ENCODE peak calls at places on chromosomes 2 and 18, in six cellular contexts. One of them, this sample, is unnamed.

GRCh38 chr18:3060667-3061580 is 48.0 kb upstream of the LPIN2 start:
- DNase-seq in endothelial cell: no peak
- DNase-seq in body of pancreas: no peak
- DNase-seq in tibial nerve: no peak
- DNase-seq in hepatic stellate cell: no peak
- DNase-seq in GM13977: peak; percentile 45
- DNase-seq in this sample: no peak

GRCh38 chr18:58287626-58288289 is 243.7 kb downstream of the NEDD4L start:
- DNase-seq in body of pancreas: peak; percentile 46
- DNase-seq in endothelial cell: no peak
- DNase-seq in hepatic stellate cell: no peak
- DNase-seq in tibial nerve: no peak
- DNase-seq in GM13977: no peak
- DNase-seq in this sample: no peak

GRCh38 chr2:106267997-106268396 is 73.9 kb upstream of the UXS1 start:
- DNase-seq in hepatic stellate cell: no peak
- DNase-seq in GM13977: no peak
- DNase-seq in endothelial cell: no peak
- DNase-seq in body of pancreas: no peak
- DNase-seq in tibial nerve: no peak
- DNase-seq in this sample: no peak

GRCh38 chr2:43041167-43041566 is 185.2 kb downstream of the ZFP36L2 start:
- DNase-seq in endothelial cell: no peak
- DNase-seq in hepatic stellate cell: no peak
- DNase-seq in GM13977: no peak
- DNase-seq in tibial nerve: no peak
- DNase-seq in body of pancreas: no peak
- DNase-seq in this sample: no peak

GRCh38 chr2:224523626-224524577 is 61.3 kb downstream of the CUL3 start:
- DNase-seq in tibial nerve: no peak
- DNase-seq in GM13977: no peak
- DNase-seq in body of pancreas: no peak
- DNase-seq in endothelial cell: no peak
- DNase-seq in hepatic stellate cell: no peak
- DNase-seq in this sample: no peak

GRCh38 chr2:20423376-20423775 is 23.5 kb upstream of the RHOB start:
- DNase-seq in endothelial cell: no peak
- DNase-seq in tibial nerve: no peak
- DNase-seq in body of pancreas: no peak
- DNase-seq in GM13977: no peak
- DNase-seq in hepatic stellate cell: no peak
- DNase-seq in this sample: no peak

GRCh38 chr18:7568426-7568825 is 1.3 kb downstream of the PTPRM start:
- DNase-seq in GM13977: no peak
- DNase-seq in hepatic stellate cell: peak; percentile 27
- DNase-seq in tibial nerve: no peak
- DNase-seq in body of pancreas: peak; percentile 20
- DNase-seq in endothelial cell: peak; percentile 72
- DNase-seq in this sample: no peak

GRCh38 chr2:206410714-206411113 is 32.6 kb upstream of the ADAM23 start:
- DNase-seq in endothelial cell: no peak
- DNase-seq in body of pancreas: no peak
- DNase-seq in tibial nerve: no peak
- DNase-seq in hepatic stellate cell: no peak
- DNase-seq in GM13977: no peak
- DNase-seq in this sample: no peak

GRCh38 chr18:58264846-58265245 is 220.8 kb downstream of the NEDD4L start:
- DNase-seq in tibial nerve: no peak
- DNase-seq in GM13977: no peak
- DNase-seq in body of pancreas: no peak
- DNase-seq in endothelial cell: no peak
- DNase-seq in hepatic stellate cell: no peak
- DNase-seq in this sample: no peak

GRCh38 chr2:239013670-239013960 is 165.7 kb downstream of the TWIST2 start:
- DNase-seq in hepatic stellate cell: no peak
- DNase-seq in endothelial cell: no peak
- DNase-seq in tibial nerve: no peak
- DNase-seq in GM13977: no peak
- DNase-seq in body of pancreas: no peak
- DNase-seq in this sample: no peak